ENCODE peak calls at places on chromosome 21, in five cellular contexts. S, V, R, J and E are unnamed samples.

GRCh38 chr21:42461881-42462877 is 33.8 kb downstream of the RSPH1 start:
- DNase-seq in V (no peak), J (peak; percentile 28), S (no peak), R (no peak), E (no peak)

GRCh38 chr21:15031790-15032357 is 32.9 kb downstream of the NRIP1 start:
- DNase-seq in S (peak; percentile 63), V (no peak), J (no peak), R (no peak), E (peak; percentile 51)

GRCh38 chr21:43893536-43894205 is 28.6 kb downstream of the AGPAT3 start:
- DNase-seq in J (no peak), R (no peak), V (no peak), S (no peak), E (no peak)

GRCh38 chr21:45494135-45494850 is 47.9 kb downstream of the SLC19A1 start:
- DNase-seq in R (no peak), J (no peak), V (no peak), S (no peak), E (no peak)

GRCh38 chr21:38477241-38477640 is 21.0 kb downstream of the ERG start:
- DNase-seq in J (no peak), R (no peak), S (no peak), V (no peak), E (no peak)

GRCh38 chr21:21631961-21632360 is 633.8 kb downstream of the NCAM2 start:
- DNase-seq in S (no peak), V (no peak), J (no peak), R (no peak), E (no peak)

GRCh38 chr21:39316062-39316461 is 2.6 kb upstream of the BRWD1 start:
- DNase-seq in J (no peak), R (no peak), S (no peak), V (no peak), E (no peak)

GRCh38 chr21:25062061-25062460 is 545.2 kb downstream of the MRPL39 start:
- DNase-seq in V (no peak), S (no peak), R (no peak), J (no peak), E (no peak)

GRCh38 chr21:44423312-44423821 is 31.9 kb upstream of the LRRC3 start:
- DNase-seq in V (no peak), S (no peak), R (no peak), J (no peak), E (no peak)

GRCh38 chr21:38667466-38667865 is 138.3 kb upstream of the ETS2 start:
- DNase-seq in S (no peak), V (no peak), R (no peak), J (no peak), E (no peak)

GRCh38 chr21:26814374-26814773 is 30.8 kb downstream of the ADAMTS1 start:
- DNase-seq in R (no peak), V (no peak), S (no peak), J (no peak), E (no peak)

GRCh38 chr21:44464351-44464750 is 9.0 kb downstream of the LRRC3 start:
- DNase-seq in R (no peak), S (no peak), J (no peak), V (no peak), E (no peak)

GRCh38 chr21:17387030-17387617 is 125.7 kb upstream of the CXADR start:
- DNase-seq in J (peak; percentile 63), V (peak; percentile 16), R (peak; percentile 62), S (peak; percentile 53), E (peak; percentile 18)

GRCh38 chr21:28220670-28221069 is 772.0 kb downstream of the LTN1 start:
- DNase-seq in J (no peak), S (no peak), R (no peak), V (no peak), E (no peak)

GRCh38 chr21:17352937-17353655 is 159.7 kb upstream of the CXADR start:
- DNase-seq in J (no peak), S (no peak), V (no peak), R (no peak), E (no peak)